ENCODE peak calls at places on chromosomes 7 and 10, in nine cellular contexts. K is lower leg skin, F is adrenal gland, W is stomach, J is sigmoid colon, N is IMR-90, X is ovary, M is HCT116, O is Peyer's patch. C is an unnamed sample.

GRCh38 chr10:6095810-6096209 is 7.0 kb downstream of the RBM17 start:
- DNase-seq in K (no peak), F (no peak), W (no peak), J (no peak), N (no peak), X (no peak), M (no peak), O (no peak), C (no peak)

GRCh38 chr7:80288175-80289122 is 153.8 kb downstream of the GNAI1 start:
- DNase-seq in K (no peak), F (no peak), W (no peak), J (no peak), N (peak), X (no peak), M (no peak), O (no peak), C (no peak)

GRCh38 chr10:2196272-2196671 is 458.9 kb upstream of the ADARB2 start:
- DNase-seq in K (no peak), F (no peak), W (no peak), J (no peak), N (no peak), X (no peak), M (no peak), O (no peak), C (no peak)

GRCh38 chr10:54577682-54578081 is 223.3 kb downstream of the PCDH15 start:
- DNase-seq in K (no peak), F (no peak), W (no peak), J (no peak), N (no peak), X (no peak), M (no peak), O (no peak), C (no peak)

GRCh38 chr7:80018941-80019808 is 115.5 kb upstream of the GNAI1 start:
- DNase-seq in K (no peak), F (no peak), W (peak), J (no peak), N (peak), X (peak), M (peak), O (peak), C (peak)

GRCh38 chr7:23472046-23472445 is 1.8 kb upstream of the IGF2BP3 start:
- DNase-seq in K (no peak), F (no peak), W (no peak), J (no peak), N (no peak), X (no peak), M (no peak), O (no peak), C (no peak)

GRCh38 chr10:122352817-122353525 is 21.5 kb upstream of the PLEKHA1 start:
- DNase-seq in K (no peak), F (no peak), W (no peak), J (no peak), N (no peak), X (no peak), M (no peak), O (no peak), C (no peak)

GRCh38 chr7:150450491-150450992 is at the start of gene GIMAP8:
- DNase-seq in K (peak), F (peak), W (peak), J (peak), N (no peak), X (no peak), M (no peak), O (peak), C (peak)

GRCh38 chr7:134504660-134505164 is 22.7 kb upstream of the AKR1B10 start:
- DNase-seq in K (no peak), F (no peak), W (no peak), J (no peak), N (no peak), X (no peak), M (no peak), O (no peak), C (no peak)

GRCh38 chr7:156919132-156919713 is 26.2 kb upstream of the LMBR1 start:
- DNase-seq in K (no peak), F (no peak), W (no peak), J (no peak), N (no peak), X (no peak), M (no peak), O (no peak), C (no peak)

GRCh38 chr10:73460897-73461296 is 27.5 kb upstream of the MSS51 start:
- DNase-seq in K (no peak), F (no peak), W (no peak), J (no peak), N (no peak), X (no peak), M (no peak), O (no peak), C (no peak)

GRCh38 chr10:73459683-73460314 is 26.4 kb upstream of the MSS51 start:
- DNase-seq in K (no peak), F (no peak), W (no peak), J (no peak), N (peak), X (no peak), M (no peak), O (no peak), C (no peak)

DNA sequence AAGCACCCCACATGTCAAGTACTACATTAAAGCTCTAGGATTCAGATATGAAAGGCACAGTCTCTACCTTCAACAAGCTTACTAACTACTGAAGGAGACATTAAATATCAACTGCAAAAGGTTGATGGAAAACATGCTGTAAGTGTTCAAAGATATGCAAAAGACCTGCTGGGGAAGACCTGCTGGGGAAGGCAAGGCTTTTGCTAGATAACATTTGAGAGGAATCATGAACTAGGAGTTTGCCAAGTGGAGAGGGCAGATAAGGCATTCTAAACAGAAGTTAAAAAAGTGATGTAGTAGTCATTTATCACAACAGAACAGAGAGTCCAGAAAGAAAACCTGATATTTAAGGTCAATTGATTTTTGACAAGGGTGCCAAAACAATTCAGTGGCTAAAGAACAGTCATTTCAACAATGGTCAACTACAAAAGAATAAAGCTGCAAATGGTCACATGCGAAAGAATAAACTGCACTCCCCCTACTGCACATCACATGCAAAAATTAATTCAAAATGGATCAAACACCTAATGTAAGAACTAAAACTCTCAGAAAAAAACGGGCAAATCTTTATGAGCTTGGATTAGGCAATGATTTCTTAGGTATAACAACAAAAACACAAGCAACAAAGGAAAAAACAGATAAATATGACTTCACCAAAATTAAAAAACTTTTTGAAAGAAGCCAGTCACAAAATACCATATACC is 23.0 kb upstream of the MSS51 start:
- DNase-seq in K (no peak), F (no peak), W (no peak), J (no peak), N (no peak), X (no peak), M (no peak), O (no peak), C (no peak)
- TF ChIP-seq POLR2A in K (no peak), F (no peak), W (no peak), J (no peak), N (no peak), X (no peak), M (no peak), O (no peak), C (no peak)

DNA sequence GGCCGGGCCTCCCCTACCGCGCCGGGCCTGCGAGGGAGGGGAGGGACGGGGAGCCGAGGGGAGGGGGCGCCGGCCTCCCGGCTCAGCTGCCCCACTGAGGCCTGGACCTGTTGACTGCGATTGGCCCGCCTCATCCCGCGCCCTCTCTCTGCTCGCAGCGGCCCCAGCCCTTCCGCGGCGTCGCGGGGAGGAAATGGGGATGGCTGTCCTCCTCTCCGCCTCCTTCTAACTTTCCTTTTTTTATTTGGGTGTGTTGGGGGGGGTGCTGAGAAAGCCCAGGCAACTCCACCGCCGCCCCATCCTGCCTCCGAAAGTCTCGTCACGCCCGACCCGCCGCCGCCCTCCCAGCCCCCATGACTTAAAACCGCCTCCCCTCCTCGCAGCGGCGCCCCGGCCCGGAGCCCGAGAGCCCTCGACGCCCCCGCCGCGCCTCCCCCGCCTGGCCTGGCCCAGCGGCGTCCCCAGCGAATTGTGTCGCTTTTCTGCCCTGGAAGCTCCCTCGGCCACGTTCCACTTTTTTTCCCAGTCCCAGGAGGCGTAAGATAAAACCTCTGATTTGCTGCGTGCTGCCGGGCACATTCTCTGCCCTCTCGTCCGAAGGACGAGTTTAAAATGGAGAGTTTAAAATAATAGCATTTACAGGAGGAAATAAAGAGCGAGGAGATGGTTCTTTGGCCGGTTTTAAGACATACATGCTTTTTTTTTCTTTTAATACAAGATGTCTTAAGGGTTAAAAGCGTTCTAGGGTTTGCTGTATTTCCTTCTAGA is 886 bp upstream of the SKIDA1 start:
- DNase-seq in K (peak), F (peak), W (peak), J (peak), N (peak), X (peak), M (no peak), O (peak), C (no peak)
- TF ChIP-seq POLR2A in K (no peak), F (no peak), W (no peak), J (peak), N (no peak), X (peak), M (peak), O (no peak), C (no peak)

DNA sequence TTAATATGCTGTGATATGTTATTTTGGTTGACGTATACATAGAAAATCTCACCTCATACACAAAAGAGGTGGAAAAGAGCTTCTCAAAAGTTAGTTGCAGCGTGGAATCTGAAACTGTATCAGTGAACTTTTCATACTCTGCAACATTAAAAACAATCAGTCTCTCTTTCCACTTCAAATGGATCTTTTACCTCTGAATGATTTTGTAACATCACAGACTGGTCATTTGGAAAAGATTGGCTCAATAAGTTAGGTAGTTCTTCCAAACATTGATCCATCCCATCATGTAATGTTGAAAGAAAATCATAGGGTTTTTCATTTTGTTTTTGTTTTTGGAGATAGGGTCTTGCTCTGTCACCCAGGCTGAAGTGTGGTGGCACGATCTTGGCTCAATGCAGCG is 131.1 kb downstream of the AHR start:
- DNase-seq in K (no peak), F (no peak), W (no peak), J (no peak), N (no peak), X (no peak), M (no peak), O (no peak), C (no peak)
- TF ChIP-seq POLR2A in K (no peak), F (no peak), W (no peak), J (no peak), N (no peak), X (no peak), M (no peak), O (no peak), C (no peak)

DNA sequence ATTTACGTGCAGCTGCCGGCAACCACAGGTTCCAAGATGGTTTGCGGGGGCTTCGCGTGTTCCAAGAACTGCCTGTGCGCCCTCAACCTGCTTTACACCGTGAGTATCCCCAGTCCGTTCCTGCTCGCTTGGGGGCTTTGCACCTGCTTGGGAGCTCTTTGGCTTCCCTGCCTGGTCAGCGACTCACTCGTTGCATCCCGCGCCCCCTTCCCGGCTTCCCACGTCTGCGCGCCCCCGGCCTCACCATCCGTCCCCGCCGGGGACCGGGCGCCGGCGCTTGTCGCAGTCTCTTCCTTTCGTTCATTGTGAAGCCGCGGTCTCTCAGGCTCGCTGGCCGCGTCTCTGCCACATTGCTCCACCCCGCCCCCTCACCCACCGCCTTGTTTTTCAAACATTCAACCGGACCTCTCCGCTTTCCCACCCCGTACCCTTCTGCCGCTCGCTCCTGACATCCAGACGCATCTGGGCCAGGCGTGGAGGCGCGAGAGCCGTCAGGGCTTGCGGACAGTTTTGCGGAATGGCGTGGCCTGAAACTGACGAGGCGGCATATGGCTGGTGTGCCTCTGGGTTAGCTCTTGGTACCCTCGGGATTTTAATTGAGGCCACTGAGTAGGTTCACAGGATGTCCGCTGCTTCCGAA is 497 bp downstream of the TSPAN13 start:
- DNase-seq in K (no peak), F (peak), W (peak), J (no peak), N (peak), X (peak), M (no peak), O (peak), C (no peak)
- TF ChIP-seq POLR2A in K (no peak), F (no peak), W (no peak), J (no peak), N (no peak), X (no peak), M (no peak), O (no peak), C (no peak)

DNA sequence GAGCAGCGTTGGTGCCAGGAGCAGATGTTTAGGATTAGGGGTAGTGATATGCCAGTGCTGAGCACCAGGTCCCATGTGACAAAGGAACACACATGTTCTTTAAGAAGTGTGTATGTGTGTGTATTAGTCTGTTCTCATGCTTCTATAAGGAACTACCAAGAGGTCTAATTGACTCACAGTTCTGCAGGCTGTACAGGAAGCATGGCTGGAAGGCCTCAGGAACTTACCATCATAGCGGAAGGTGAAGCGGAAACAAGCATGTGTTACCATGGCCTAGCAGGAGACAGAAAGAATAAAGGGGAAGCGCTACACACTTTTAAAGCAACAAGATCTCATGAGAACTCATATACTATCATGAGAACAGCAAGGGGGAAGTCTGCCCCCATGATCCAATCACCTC is 22.8 kb upstream of the PDZD8 start:
- DNase-seq in K (no peak), F (no peak), W (no peak), J (no peak), N (no peak), X (no peak), M (no peak), O (no peak), C (no peak)
- TF ChIP-seq POLR2A in K (no peak), F (no peak), W (no peak), J (no peak), N (no peak), X (no peak), M (no peak), O (no peak), C (no peak)

C was measured in GM12891.